ENCODE peak calls at places on chromosomes 4 and X, in four cellular contexts. One of them, this sample, is unnamed.

GRCh38 chrX:146481735-146482134 is 327.8 kb upstream of the CXorf51B start:
- DNase-seq in hypothalamus: no peak
- DNase-seq in NAMALWA: no peak
- DNase-seq in kidney glomerular epithelial cell: no peak
- DNase-seq in this sample: no peak

GRCh38 chrX:119211649-119212014 is 24.5 kb upstream of the PGRMC1 start:
- DNase-seq in NAMALWA: no peak
- DNase-seq in kidney glomerular epithelial cell: no peak
- DNase-seq in hypothalamus: no peak
- DNase-seq in this sample: no peak

GRCh38 chr4:65508169-65508568 is 162.1 kb downstream of the EPHA5 start:
- DNase-seq in NAMALWA: no peak
- DNase-seq in hypothalamus: no peak
- DNase-seq in kidney glomerular epithelial cell: peak
- DNase-seq in this sample: no peak

GRCh38 chr4:185374573-185374972 is 21.2 kb downstream of the LRP2BP start:
- DNase-seq in NAMALWA: no peak
- DNase-seq in kidney glomerular epithelial cell: no peak
- DNase-seq in hypothalamus: no peak
- DNase-seq in this sample: no peak

GRCh38 chr4:100848865-100849264 is 331.0 kb upstream of the EMCN start:
- DNase-seq in kidney glomerular epithelial cell: no peak
- DNase-seq in hypothalamus: no peak
- DNase-seq in NAMALWA: peak
- DNase-seq in this sample: no peak

GRCh38 chr4:119498520-119498919 is 130.1 kb downstream of the PDE5A start:
- DNase-seq in kidney glomerular epithelial cell: no peak
- DNase-seq in NAMALWA: no peak
- DNase-seq in hypothalamus: peak
- DNase-seq in this sample: peak

GRCh38 chrX:136954930-136955329 is 74.4 kb upstream of the RBMX start:
- DNase-seq in NAMALWA: peak
- DNase-seq in kidney glomerular epithelial cell: peak
- DNase-seq in hypothalamus: no peak
- DNase-seq in this sample: no peak

GRCh38 chr4:6767725-6768538 is 14.6 kb upstream of the KIAA0232 start:
- DNase-seq in kidney glomerular epithelial cell: no peak
- DNase-seq in hypothalamus: no peak
- DNase-seq in NAMALWA: no peak
- DNase-seq in this sample: no peak

GRCh38 chrX:41381685-41382084 is 47.7 kb downstream of the DDX3X start:
- DNase-seq in hypothalamus: no peak
- DNase-seq in NAMALWA: no peak
- DNase-seq in kidney glomerular epithelial cell: peak
- DNase-seq in this sample: no peak

GRCh38 chr4:100414016-100414790 is 103.6 kb downstream of the EMCN start:
- DNase-seq in hypothalamus: no peak
- DNase-seq in NAMALWA: no peak
- DNase-seq in kidney glomerular epithelial cell: no peak
- DNase-seq in this sample: no peak

GRCh38 chr4:70936200-70936787 is 34.1 kb downstream of the MOB1B start:
- DNase-seq in hypothalamus: no peak
- DNase-seq in NAMALWA: no peak
- DNase-seq in kidney glomerular epithelial cell: no peak
- DNase-seq in this sample: no peak

GRCh38 chr4:113293043-113293560 is 243.6 kb downstream of the ANK2 start:
- DNase-seq in hypothalamus: no peak
- DNase-seq in NAMALWA: no peak
- DNase-seq in kidney glomerular epithelial cell: no peak
- DNase-seq in this sample: peak

GRCh38 chr4:169079942-169080827 is 70.1 kb upstream of the CBR4 start:
- DNase-seq in NAMALWA: no peak
- DNase-seq in kidney glomerular epithelial cell: no peak
- DNase-seq in hypothalamus: no peak
- DNase-seq in this sample: no peak

GRCh38 chr4:117134386-117134785 is 49.0 kb upstream of the TRAM1L1 start:
- DNase-seq in NAMALWA: peak
- DNase-seq in hypothalamus: no peak
- DNase-seq in kidney glomerular epithelial cell: peak
- DNase-seq in this sample: peak

GRCh38 chr4:154049457-154050181 is 260.7 kb upstream of the SFRP2 start:
- DNase-seq in kidney glomerular epithelial cell: no peak
- DNase-seq in hypothalamus: no peak
- DNase-seq in NAMALWA: no peak
- DNase-seq in this sample: no peak

GRCh38 chrX:43882294-43882681 is at the start of gene MAOB:
- DNase-seq in hypothalamus: peak
- DNase-seq in kidney glomerular epithelial cell: no peak
- DNase-seq in NAMALWA: no peak
- DNase-seq in this sample: peak

GRCh38 chr4:26325191-26325590 is 4.4 kb downstream of the RBPJ start:
- DNase-seq in hypothalamus: no peak
- DNase-seq in kidney glomerular epithelial cell: no peak
- DNase-seq in NAMALWA: peak
- DNase-seq in this sample: no peak